ENCODE peak calls at places on chromosomes 13 and 19, in six cellular contexts. O is brain microvascular endothelial cell; N is uterus; P is tibial nerve; D is fibroblast of lung; G is CD4-positive, alpha-beta T cell. R is an unnamed sample.

GRCh38 chr19:11261902-11262839 is at the start of gene DOCK6:
- DNase-seq in O (no peak), N (peak; percentile 42), P (no peak), D (no peak), G (no peak), R (no peak)

GRCh38 chr19:18023596-18024212 is 15.7 kb downstream of the ARRDC2 start:
- DNase-seq in O (peak; percentile 87), N (peak; percentile 43), P (peak; percentile 96), D (no peak), G (peak; percentile 78), R (no peak)

GRCh38 chr19:38304866-38305429 is 897 bp downstream of the C19orf33 start:
- DNase-seq in O (no peak), N (no peak), P (no peak), D (peak; percentile 36), G (no peak), R (no peak)

GRCh38 chr13:34864650-34865049 is 77.4 kb upstream of the NBEA start:
- DNase-seq in O (no peak), N (peak; percentile 16), P (no peak), D (peak; percentile 27), G (no peak), R (no peak)

GRCh38 chr13:34863360-34864135 is 78.5 kb upstream of the NBEA start:
- DNase-seq in O (peak; percentile 82), N (no peak), P (no peak), D (peak; percentile 95), G (no peak), R (no peak)

GRCh38 chr19:29546583-29547190 is 20.9 kb downstream of the VSTM2B start:
- DNase-seq in O (no peak), N (peak; percentile 1), P (no peak), D (no peak), G (no peak), R (no peak)

GRCh38 chr13:29887651-29888050 is 37.2 kb upstream of the UBL3 start:
- DNase-seq in O (no peak), N (no peak), P (no peak), D (no peak), G (no peak), R (no peak)

GRCh38 chr19:28065026-28065425 is 1147.9 kb downstream of the UQCRFS1 start:
- DNase-seq in O (no peak), N (no peak), P (no peak), D (peak; percentile 48), G (no peak), R (no peak)

GRCh38 chr19:7733376-7733775 is 1.5 kb upstream of the CLEC4G start:
- DNase-seq in O (no peak), N (no peak), P (no peak), D (no peak), G (no peak), R (no peak)

GRCh38 chr13:44739120-44739519 is 163.0 kb upstream of the TSC22D1 start:
- DNase-seq in O (no peak), N (no peak), P (no peak), D (no peak), G (no peak), R (no peak)

GRCh38 chr13:108154421-108154858 is 60.9 kb downstream of the LIG4 start:
- DNase-seq in O (no peak), N (no peak), P (no peak), D (peak; percentile 18), G (no peak), R (no peak)

GRCh38 chr19:7732045-7732444 is at the start of gene CLEC4G:
- DNase-seq in O (no peak), N (no peak), P (no peak), D (no peak), G (no peak), R (no peak)

GRCh38 chr19:49689133-49690072 is at the start of gene ADM5:
- DNase-seq in O (no peak), N (no peak), P (no peak), D (no peak), G (no peak), R (peak; percentile 36)

GRCh38 chr13:52615817-52616216 is 26.4 kb upstream of the HNRNPA1L2 start:
- DNase-seq in O (no peak), N (no peak), P (no peak), D (no peak), G (no peak), R (no peak)

GRCh38 chr19:16594131-16594586 is 21.9 kb upstream of the SLC35E1 start:
- DNase-seq in O (no peak), N (no peak), P (no peak), D (no peak), G (peak; percentile 17), R (no peak)

GRCh38 chr19:11581740-11582139 is 4.3 kb upstream of the ACP5 start:
- DNase-seq in O (peak; percentile 10), N (no peak), P (no peak), D (peak; percentile 44), G (no peak), R (no peak)

GRCh38 chr19:51367565-51368365 is 1.0 kb downstream of the CLDND2 start:
- DNase-seq in O (peak; percentile 99), N (peak; percentile 100), P (peak; percentile 99), D (peak; percentile 98), G (peak; percentile 96), R (peak; percentile 95)

GRCh38 chr19:35777411-35777841 is 2.1 kb downstream of the ARHGAP33 start:
- DNase-seq in O (no peak), N (no peak), P (no peak), D (no peak), G (no peak), R (no peak)

GRCh38 chr19:2043269-2043641 is 7.8 kb downstream of the MKNK2 start:
- DNase-seq in O (no peak), N (peak; percentile 23), P (no peak), D (no peak), G (no peak), R (no peak)

DNA sequence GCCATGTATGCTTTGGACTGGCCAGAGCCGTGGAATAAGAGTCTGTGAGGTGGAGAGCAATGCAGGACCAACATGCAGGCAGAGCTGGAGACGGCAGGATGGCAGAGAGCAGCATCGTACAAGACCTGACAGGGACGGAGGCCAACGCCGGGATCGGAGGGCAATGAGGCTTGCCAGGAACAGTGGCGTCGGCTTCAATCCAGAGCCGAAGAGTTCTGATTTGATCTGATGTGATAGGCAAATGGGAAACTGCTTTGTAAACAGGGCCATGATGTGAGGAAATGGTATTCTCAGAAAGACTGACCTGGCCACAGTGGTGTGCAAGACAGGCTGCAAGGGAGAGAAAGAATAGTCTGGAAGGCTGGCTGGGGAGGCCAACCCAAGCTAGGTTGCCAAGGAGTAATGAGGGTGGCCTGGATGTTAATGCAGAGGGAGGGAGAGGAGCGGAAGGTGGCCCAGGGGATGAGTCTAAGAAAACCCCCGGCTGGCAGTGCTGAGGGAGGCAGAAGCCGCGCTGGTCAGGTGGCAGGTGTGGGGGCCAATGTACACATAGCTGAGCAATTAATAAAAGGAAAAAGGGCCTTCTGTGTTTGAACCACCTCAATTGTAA is 26.7 kb downstream of the RCBTB2 start:
- DNase-seq in O (no peak), N (no peak), P (no peak), D (no peak), G (no peak), R (no peak)
- H3K27ac ChIP-seq in O (no peak overlapping the region), N (peak overlapping the region; percentile 71), P (peak overlapping the region; percentile 59), D (peak overlapping the region; percentile 26), G (peak overlapping the region; percentile 58), R (peak overlapping the region; percentile 82)

DNA sequence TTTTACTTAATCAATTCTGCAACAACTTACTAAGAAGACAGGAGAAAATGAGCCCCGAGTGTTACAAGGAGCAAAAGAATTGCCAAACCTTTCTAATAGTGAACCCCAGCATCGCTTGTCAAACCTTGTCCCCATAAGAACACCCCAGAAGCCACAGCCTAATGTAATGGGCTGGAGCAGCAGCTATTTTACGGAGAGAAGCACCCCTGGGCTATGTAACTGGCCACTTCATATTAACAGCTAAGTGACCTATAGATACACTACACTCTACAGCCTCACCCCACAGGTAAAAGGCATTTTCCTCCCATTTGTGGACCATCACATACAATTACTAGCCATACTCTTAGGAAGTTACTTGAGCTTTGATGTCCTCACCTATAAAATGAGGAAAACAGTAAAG is 27.3 kb upstream of the CPB2 start:
- DNase-seq in O (no peak), N (no peak), P (no peak), D (no peak), G (no peak), R (no peak)
- H3K27ac ChIP-seq in O (no peak overlapping the region), N (no peak overlapping the region), P (no peak overlapping the region), D (no peak overlapping the region), G (peak overlapping the region; percentile 33), R (no peak overlapping the region)

GRCh38 chr19:14479309-14479984 is 4.3 kb upstream of the PTGER1 start:
- DNase-seq in O (no peak), N (no peak), P (no peak), D (no peak), G (no peak), R (no peak)

GRCh38 chr19:14477417-14478112 is 2.4 kb upstream of the PTGER1 start:
- DNase-seq in O (no peak), N (no peak), P (no peak), D (peak; percentile 47), G (no peak), R (no peak)

GRCh38 chr19:14476307-14476662 is 1.1 kb upstream of the PTGER1 start:
- DNase-seq in O (no peak), N (no peak), P (no peak), D (no peak), G (no peak), R (no peak)

GRCh38 chr19:14476663-14477401 is 1.7 kb upstream of the PTGER1 start:
- DNase-seq in O (peak; percentile 84), N (no peak), P (peak; percentile 63), D (peak; percentile 72), G (no peak), R (no peak)

GRCh38 chr19:14478113-14478545 is 3.0 kb upstream of the PTGER1 start:
- DNase-seq in O (no peak), N (no peak), P (no peak), D (no peak), G (no peak), R (no peak)
- H3K27ac ChIP-seq in O (no peak overlapping the region), N (no peak overlapping the region), P (peak overlapping the region; percentile 67), D (no peak overlapping the region), G (no peak overlapping the region), R (no peak overlapping the region)

GRCh38 chr19:44746616-44746945 is 1.9 kb upstream of the BCL3 start:
- DNase-seq in O (no peak), N (no peak), P (no peak), D (no peak), G (no peak), R (no peak)
- H3K27ac ChIP-seq in O (no peak overlapping the region), N (peak overlapping the region; percentile 94), P (peak overlapping the region; percentile 95), D (peak overlapping the region; percentile 77), G (peak overlapping the region; percentile 92), R (no peak overlapping the region)

GRCh38 chr19:34409189-34410164 is 5.3 kb downstream of the PDCD2L start:
- DNase-seq in O (no peak), N (no peak), P (no peak), D (no peak), G (no peak), R (no peak)
- H3K27ac ChIP-seq in O (no peak overlapping the region), N (no peak overlapping the region), P (no peak overlapping the region), D (no peak overlapping the region), G (no peak overlapping the region), R (no peak overlapping the region)

GRCh38 chr13:110261166-110262081 is 45.5 kb downstream of the COL4A1 start:
- DNase-seq in O (no peak), N (no peak), P (no peak), D (no peak), G (no peak), R (no peak)
- H3K27ac ChIP-seq in O (peak overlapping the region; percentile 41), N (peak overlapping the region; percentile 63), P (peak overlapping the region; percentile 78), D (peak overlapping the region; percentile 56), G (no peak overlapping the region), R (no peak overlapping the region)